ENCODE peak calls at places on chromosomes 6 and 20, in five cellular contexts. K is foreskin fibroblast, R is glutamatergic neuron, G is GM23248, D is heart right ventricle. Y is an unnamed sample.

GRCh38 chr20:4949833-4950178 is 51.5 kb downstream of the SLC23A2 start:
- DNase-seq in K (peak), R (no peak), G (peak), D (no peak), Y (peak)

GRCh38 chr6:163958646-163959045 is 544.1 kb downstream of the QKI start:
- DNase-seq in K (peak), R (no peak), G (peak), D (no peak), Y (no peak)

GRCh38 chr6:158323561-158323958 is 11.3 kb downstream of the TULP4 start:
- DNase-seq in K (no peak), R (no peak), G (no peak), D (no peak), Y (no peak)

GRCh38 chr6:31203345-31203979 is 33.0 kb upstream of the POU5F1 start:
- DNase-seq in K (peak), R (no peak), G (peak), D (no peak), Y (no peak)

GRCh38 chr6:11011787-11012234 is 32.3 kb downstream of the ELOVL2 start:
- DNase-seq in K (no peak), R (no peak), G (peak), D (no peak), Y (peak)

GRCh38 chr6:15474196-15474595 is 188.6 kb downstream of the DTNBP1 start:
- DNase-seq in K (peak), R (no peak), G (peak), D (no peak), Y (no peak)

GRCh38 chr6:85449818-85450577 is at the start of gene NT5E:
- DNase-seq in K (peak), R (peak), G (peak), D (peak), Y (peak)

GRCh38 chr20:45798935-45799642 is 7.3 kb downstream of the DNTTIP1 start:
- DNase-seq in K (peak), R (peak), G (peak), D (peak), Y (peak)

GRCh38 chr6:165930668-165931067 is 237.0 kb downstream of the TBXT start:
- DNase-seq in K (no peak), R (no peak), G (no peak), D (no peak), Y (no peak)

GRCh38 chr6:74170118-74170517 is 474.1 kb downstream of the CD109 start:
- DNase-seq in K (peak), R (no peak), G (peak), D (no peak), Y (no peak)

GRCh38 chr6:56101141-56101553 is 146.2 kb downstream of the COL21A1 start:
- DNase-seq in K (peak), R (no peak), G (peak), D (no peak), Y (no peak)

GRCh38 chr20:57111028-57111373 is 155.4 kb downstream of the BMP7 start:
- DNase-seq in K (no peak), R (no peak), G (no peak), D (no peak), Y (no peak)

GRCh38 chr6:160455484-160456213 is 107.5 kb downstream of the SLC22A3 start:
- DNase-seq in K (peak), R (peak), G (peak), D (peak), Y (peak)

GRCh38 chr20:53402233-53403005 is 191.2 kb downstream of the ZNF217 start:
- DNase-seq in K (no peak), R (no peak), G (no peak), D (no peak), Y (no peak)

GRCh38 chr20:25120920-25121319 is 39.0 kb upstream of the VSX1 start:
- DNase-seq in K (no peak), R (no peak), G (no peak), D (no peak), Y (no peak)

Y was measured in testis.